ENCODE peak calls at places on chromosomes 3 and 15, in ten cellular contexts. T, M, G, R, P, I, Z, C, S and K are unnamed samples.

GRCh38 chr3:14698601-14699244 is 23.8 kb downstream of the C3orf20 start:
- DNase-seq in T (no peak), M (no peak), G (no peak), R (no peak), P (no peak), I (no peak), Z (no peak), C (no peak), S (no peak), K (no peak)

GRCh38 chr15:36544518-36545383 is 34.7 kb upstream of the CDIN1 start:
- DNase-seq in T (no peak), M (no peak), G (no peak), R (no peak), P (no peak), I (no peak), Z (no peak), C (no peak), S (no peak), K (no peak)

GRCh38 chr15:89770041-89770440 is 6.1 kb upstream of the MESP2 start:
- DNase-seq in T (no peak), M (peak; percentile 70), G (no peak), R (no peak), P (no peak), I (no peak), Z (no peak), C (peak; percentile 40), S (no peak), K (no peak)

GRCh38 chr15:31306426-31307269 is 20.0 kb upstream of the KLF13 start:
- DNase-seq in T (no peak), M (no peak), G (no peak), R (no peak), P (no peak), I (no peak), Z (peak; percentile 74), C (no peak), S (no peak), K (peak; percentile 10)

GRCh38 chr3:110738531-110738930 is 333.1 kb upstream of the NECTIN3 start:
- DNase-seq in T (no peak), M (peak; percentile 18), G (no peak), R (no peak), P (no peak), I (no peak), Z (no peak), C (no peak), S (no peak), K (no peak)

GRCh38 chr15:39472661-39473657 is 107.9 kb upstream of the THBS1 start:
- DNase-seq in T (peak; percentile 26), M (peak; percentile 99), G (peak; percentile 41), R (peak; percentile 96), P (peak; percentile 97), I (no peak), Z (peak; percentile 58), C (no peak), S (no peak), K (peak; percentile 27)

GRCh38 chr15:75531041-75531450 is 48.1 kb downstream of the PTPN9 start:
- DNase-seq in T (peak; percentile 90), M (peak; percentile 40), G (peak; percentile 65), R (peak; percentile 22), P (peak; percentile 64), I (no peak), Z (no peak), C (no peak), S (no peak), K (peak; percentile 81)

GRCh38 chr3:14210843-14211594 is 32.4 kb downstream of the LSM3 start:
- DNase-seq in T (no peak), M (peak; percentile 87), G (no peak), R (no peak), P (no peak), I (no peak), Z (no peak), C (no peak), S (no peak), K (no peak)

GRCh38 chr3:52851348-52851747 is 16.5 kb upstream of the MUSTN1 start:
- DNase-seq in T (peak; percentile 22), M (peak; percentile 49), G (no peak), R (peak; percentile 44), P (no peak), I (peak; percentile 38), Z (no peak), C (peak; percentile 39), S (peak; percentile 62), K (peak; percentile 52)

GRCh38 chr15:42919794-42920280 is 741 bp downstream of the TTBK2 start:
- DNase-seq in T (no peak), M (peak; percentile 25), G (no peak), R (peak; percentile 27), P (no peak), I (no peak), Z (no peak), C (peak; percentile 66), S (peak; percentile 17), K (peak; percentile 60)

GRCh38 chr3:4985330-4986174 is 6.3 kb downstream of the BHLHE40 start:
- DNase-seq in T (peak; percentile 25), M (peak; percentile 76), G (peak; percentile 49), R (peak; percentile 12), P (no peak), I (peak; percentile 77), Z (no peak), C (peak; percentile 90), S (peak; percentile 92), K (no peak)

GRCh38 chr15:74222705-74223104 is 13.4 kb upstream of the CCDC33 start:
- DNase-seq in T (no peak), M (no peak), G (no peak), R (no peak), P (no peak), I (no peak), Z (no peak), C (no peak), S (no peak), K (no peak)

GRCh38 chr3:71029770-71030169 is 553.8 kb downstream of the FOXP1 start:
- DNase-seq in T (no peak), M (no peak), G (no peak), R (no peak), P (no peak), I (no peak), Z (no peak), C (no peak), S (no peak), K (no peak)
- H3K4me1 ChIP-seq in T (peaks cover 32% of the 10 kb centered on the region), M (peaks cover 6% of the 10 kb centered on the region), G (peaks cover 11% of the 10 kb centered on the region), R (peaks cover 33% of the 10 kb centered on the region), P (peaks cover 2% of the 10 kb centered on the region), I (no peaks in the 10 kb centered on the region), Z (peaks cover 70% of the 10 kb centered on the region), C (peaks cover 10% of the 10 kb centered on the region), S (peaks cover 30% of the 10 kb centered on the region), K (no peaks in the 10 kb centered on the region)

GRCh38 chr3:124620600-124621063 is 109.6 kb upstream of the UMPS start:
- DNase-seq in T (no peak), M (peak; percentile 26), G (peak; percentile 31), R (peak; percentile 72), P (no peak), I (no peak), Z (peak; percentile 54), C (peak; percentile 67), S (peak; percentile 63), K (peak; percentile 43)
- TF ChIP-seq POLR2A in T (no peak), M (no peak), G (no peak), R (no peak), P (no peak), I (no peak), Z (no peak), C (no peak), S (no peak), K (no peak)

DNA sequence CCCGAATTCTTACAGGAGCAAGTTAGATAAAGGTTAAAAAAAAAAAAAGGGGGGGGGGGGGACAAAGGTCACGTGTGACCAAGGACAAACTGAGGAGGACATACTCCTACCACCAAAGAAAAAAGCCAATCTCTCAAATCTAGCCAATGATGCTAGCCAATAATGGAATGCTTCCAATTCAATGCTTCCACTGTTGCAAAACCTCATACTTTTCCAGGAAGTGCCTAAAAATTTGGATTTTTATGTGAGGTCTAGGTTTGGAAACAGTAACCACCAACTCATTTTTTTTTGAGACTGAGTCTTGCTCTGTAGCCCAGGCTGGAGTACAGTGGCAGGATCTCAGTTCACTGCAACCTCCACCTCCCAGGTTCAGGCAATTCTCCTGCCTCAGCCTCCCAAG is 11.4 kb downstream of the MSL2 start:
- DNase-seq in T (no peak), M (no peak), G (no peak), R (no peak), P (no peak), I (no peak), Z (no peak), C (no peak), S (no peak), K (no peak)
- H3K4me1 ChIP-seq in T (peaks cover 43% of the 10 kb centered on the region), M (peaks cover 13% of the 10 kb centered on the region), G (peaks cover 23% of the 10 kb centered on the region), R (peaks cover 82% of the 10 kb centered on the region), P (peaks cover 7% of the 10 kb centered on the region), I (peaks cover 35% of the 10 kb centered on the region), Z (peaks cover 92% of the 10 kb centered on the region), C (peaks cover 6% of the 10 kb centered on the region), S (peaks cover 56% of the 10 kb centered on the region), K (peaks cover 35% of the 10 kb centered on the region)

GRCh38 chr15:50909044-50909342 is 510 bp downstream of the AP4E1 start:
- DNase-seq in T (no peak), M (no peak), G (no peak), R (no peak), P (no peak), I (no peak), Z (no peak), C (no peak), S (peak; percentile 25), K (no peak)

GRCh38 chr15:50907866-50908208 is 646 bp upstream of the AP4E1 start:
- DNase-seq in T (peak; percentile 40), M (peak; percentile 28), G (no peak), R (peak; percentile 48), P (no peak), I (peak; percentile 15), Z (peak; percentile 28), C (peak; percentile 62), S (peak; percentile 53), K (peak; percentile 70)

GRCh38 chr15:50906954-50907865 is 1.3 kb upstream of the AP4E1 start:
- DNase-seq in T (no peak), M (peak; percentile 4), G (no peak), R (peak; percentile 16), P (no peak), I (no peak), Z (peak; percentile 32), C (no peak), S (peak; percentile 29), K (no peak)

GRCh38 chr15:50911001-50911400 is 2.5 kb downstream of the AP4E1 start:
- DNase-seq in T (no peak), M (peak; percentile 49), G (no peak), R (no peak), P (no peak), I (no peak), Z (no peak), C (no peak), S (no peak), K (no peak)

DNA sequence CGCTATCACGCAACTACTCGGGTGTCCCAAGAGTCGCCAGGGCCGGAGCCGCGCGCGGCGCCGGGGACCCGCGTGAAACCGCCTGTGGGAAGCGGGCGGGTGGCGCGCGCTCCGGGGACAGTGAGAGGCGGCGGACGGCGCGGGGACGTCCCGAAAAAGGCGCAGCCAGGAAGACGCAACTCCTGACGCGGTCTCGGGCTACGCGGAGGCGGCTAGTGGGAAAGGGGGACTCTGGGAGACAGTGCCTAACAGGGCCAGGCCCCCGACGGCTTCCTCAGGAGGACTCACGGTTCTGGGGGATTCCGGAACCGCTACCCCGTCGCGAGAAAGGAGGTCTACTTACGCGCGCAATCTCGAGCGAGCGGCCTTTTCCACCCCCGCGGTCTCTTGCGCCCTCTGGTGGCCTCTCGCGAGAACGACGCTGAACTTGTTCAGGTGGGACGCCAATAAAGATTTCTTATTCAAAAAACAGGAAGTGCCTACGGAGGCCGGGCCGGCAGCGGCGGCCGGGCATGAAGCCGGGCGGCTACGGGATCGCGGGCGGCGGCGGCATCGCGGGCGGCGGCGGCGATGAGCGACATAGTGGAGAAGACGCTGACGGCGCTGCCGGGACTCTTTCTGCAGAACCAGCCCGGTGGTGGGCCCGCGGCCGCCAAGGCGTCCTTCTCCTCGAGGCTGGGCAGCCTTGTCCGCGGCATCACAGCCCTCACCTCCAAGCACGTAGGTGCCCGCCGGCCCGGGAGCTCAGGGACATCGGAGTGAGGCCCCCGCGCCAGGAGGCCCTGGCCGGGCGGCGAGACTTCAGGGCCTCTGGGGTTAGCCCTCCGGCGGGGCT is at the start of gene AP4E1:
- DNase-seq in T (peak; percentile 82), M (peak; percentile 91), G (peak; percentile 94), R (peak; percentile 88), P (peak; percentile 92), I (peak; percentile 87), Z (peak; percentile 93), C (peak; percentile 96), S (peak; percentile 96), K (peak; percentile 94)
- TF ChIP-seq POLR2A in T (no peak), M (peak; percentile 78), G (peak; percentile 62), R (peak; percentile 62), P (peak; percentile 69), I (peak; percentile 50), Z (no peak), C (peak; percentile 14), S (peak; percentile 24), K (no peak)